ENCODE peak calls at places on chromosomes 2 and 18, in eight cellular contexts. S is HepG2, Y is GM12878, Q is A549, N is K562, T is SK-N-SH, Z is HCT116, G is GM23338. A is an unnamed sample. For H3K4me1, the result is how much of the 10 kb centered on the place peaks cover.

GRCh38 chr18:7084080-7084765 is 33.4 kb downstream of the LAMA1 start:
- DNase-seq in S (no peak), Z (no peak), T (no peak), Q (no peak), G (no peak), N (no peak), Y (peak), A (no peak)

GRCh38 chr2:209734805-209735204 is 36.8 kb upstream of the UNC80 start:
- DNase-seq in N (no peak), Q (no peak), Y (no peak), Z (no peak), G (no peak), T (no peak), S (no peak), A (no peak)

GRCh38 chr2:240936106-240936505 is 30.0 kb downstream of the CROCC2 start:
- DNase-seq in S (no peak), T (no peak), N (no peak), Z (no peak), G (no peak), Q (no peak), Y (no peak), A (no peak)

GRCh38 chr18:23596183-23596582 is 9.9 kb upstream of the NPC1 start:
- DNase-seq in G (no peak), N (no peak), S (no peak), Z (no peak), Q (no peak), T (no peak), Y (no peak), A (no peak)

GRCh38 chr2:4140284-4140962 is 437.0 kb downstream of the DCDC2C start:
- DNase-seq in G (no peak), S (no peak), Q (no peak), N (no peak), Y (no peak), T (no peak), Z (no peak), A (no peak)

GRCh38 chr2:208820289-208820688 is 413.7 kb downstream of the PTH2R start:
- DNase-seq in T (peak), N (no peak), Z (peak), Q (no peak), Y (no peak), S (no peak), G (peak), A (no peak)

GRCh38 chr18:26004827-26005226 is 85.6 kb downstream of the SS18 start:
- DNase-seq in T (no peak), G (no peak), S (no peak), Q (no peak), Z (no peak), N (no peak), Y (no peak), A (no peak)

GRCh38 chr2:150286730-150287362 is 200.6 kb downstream of the RND3 start:
- DNase-seq in S (no peak), T (no peak), Z (no peak), N (no peak), Q (no peak), G (peak), Y (no peak), A (no peak)

GRCh38 chr2:101307950-101308431 is 510 bp downstream of the RNF149 start:
- DNase-seq in T (no peak), G (peak), N (no peak), Q (peak), S (no peak), Z (no peak), Y (no peak), A (no peak)

GRCh38 chr2:39689876-39690275 is 24.2 kb downstream of the TMEM178A start:
- DNase-seq in Q (no peak), Z (no peak), S (no peak), Y (no peak), G (no peak), T (no peak), N (no peak), A (no peak)

GRCh38 chr2:71592181-71592711 is 138.9 kb downstream of the DYSF start:
- DNase-seq in N (no peak), Y (no peak), S (no peak), G (no peak), T (no peak), Q (no peak), Z (no peak), A (no peak)

GRCh38 chr2:69619725-69620124 is 23.8 kb downstream of the AAK1 start:
- DNase-seq in S (no peak), Q (no peak), Y (no peak), Z (no peak), N (no peak), T (no peak), G (no peak), A (no peak)

GRCh38 chr2:120436885-120437603 is 91.1 kb downstream of the INHBB start:
- DNase-seq in Z (peak), G (peak), N (peak), S (peak), Q (peak), T (peak), Y (no peak), A (peak)
- TF ChIP-seq CTCF in Z (peak), G (peak), N (peak), S (peak), Q (peak), T (peak), Y (peak), A (peak)

GRCh38 chr2:239002960-239003932 is 155.4 kb downstream of the TWIST2 start:
- DNase-seq in Y (no peak), S (no peak), N (no peak), Z (no peak), T (no peak), G (no peak), Q (no peak), A (no peak)
- TF ChIP-seq REST in Y (no peak), S (no peak), N (no peak), Z (no peak), T (no peak), G (no peak), Q (no peak), A (no peak)

GRCh38 chr2:85990084-85990483 is 101.3 kb upstream of the ST3GAL5 start:
- DNase-seq in G (no peak), Y (no peak), N (no peak), S (no peak), T (no peak), Q (no peak), Z (no peak), A (no peak)

GRCh38 chr2:85989288-85989865 is 100.6 kb upstream of the ST3GAL5 start:
- DNase-seq in T (no peak), Y (no peak), N (no peak), Q (no peak), G (no peak), S (no peak), Z (no peak), A (no peak)

GRCh38 chr2:85994897-85995647 is 106.3 kb upstream of the ST3GAL5 start:
- DNase-seq in Y (no peak), G (no peak), N (no peak), S (no peak), Q (no peak), T (no peak), Z (no peak), A (no peak)

GRCh38 chr2:85994421-85994777 is 105.6 kb upstream of the ST3GAL5 start:
- DNase-seq in T (no peak), G (no peak), S (no peak), Q (no peak), N (no peak), Y (no peak), Z (no peak), A (no peak)

DNA sequence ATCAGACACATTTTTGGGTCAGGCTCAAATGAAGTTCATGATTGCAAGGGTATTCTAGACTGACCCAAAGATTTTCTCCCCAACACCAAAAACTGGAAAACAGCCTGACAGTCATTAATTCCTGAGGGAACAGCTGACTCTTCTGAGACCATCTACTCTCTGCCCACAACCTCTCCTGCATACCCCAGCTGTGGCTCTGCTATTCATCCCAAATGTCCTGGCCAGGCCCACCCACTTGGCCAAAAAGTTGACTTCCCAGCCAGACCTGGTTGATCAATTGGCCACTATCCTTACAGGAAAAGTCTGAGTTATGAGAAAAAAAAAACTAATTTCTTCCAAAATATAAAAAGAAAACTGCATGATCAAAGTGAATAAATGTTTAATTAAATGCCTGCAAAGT is 103.8 kb upstream of the ST3GAL5 start:
- DNase-seq in S (no peak), G (no peak), Z (no peak), T (no peak), Q (no peak), N (no peak), Y (no peak), A (no peak)
- H3K4me1 ChIP-seq in S (under half), G (under half), Z (under half), T (under half), Q (under half), N (half or more), Y (under half), A (under half)

DNA sequence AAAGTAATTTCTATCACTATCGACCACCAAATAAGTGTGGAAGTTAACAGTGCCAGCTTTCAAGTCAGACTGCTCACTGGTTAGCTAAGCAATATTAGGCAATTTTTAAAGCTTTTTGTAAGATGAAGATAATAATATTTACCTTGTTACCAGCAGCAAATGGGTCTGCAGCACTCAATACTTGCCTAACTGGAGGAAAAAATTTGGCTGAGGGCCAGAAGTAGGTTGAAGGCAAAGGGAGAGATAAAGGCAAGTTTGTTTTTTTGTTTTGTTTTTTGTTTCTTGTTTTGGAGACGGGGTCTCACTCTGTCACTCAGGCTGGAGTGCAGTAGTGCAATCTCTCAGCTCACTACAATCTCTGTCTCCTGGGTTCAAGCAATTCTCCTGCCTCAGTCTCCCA is 675.9 kb downstream of the DPP10 start:
- DNase-seq in Q (no peak), Z (no peak), Y (no peak), T (no peak), G (no peak), N (no peak), S (no peak), A (no peak)
- TF ChIP-seq CTCF in Q (no peak), Z (no peak), Y (no peak), T (no peak), G (no peak), N (no peak), S (no peak), A (no peak)

DNA sequence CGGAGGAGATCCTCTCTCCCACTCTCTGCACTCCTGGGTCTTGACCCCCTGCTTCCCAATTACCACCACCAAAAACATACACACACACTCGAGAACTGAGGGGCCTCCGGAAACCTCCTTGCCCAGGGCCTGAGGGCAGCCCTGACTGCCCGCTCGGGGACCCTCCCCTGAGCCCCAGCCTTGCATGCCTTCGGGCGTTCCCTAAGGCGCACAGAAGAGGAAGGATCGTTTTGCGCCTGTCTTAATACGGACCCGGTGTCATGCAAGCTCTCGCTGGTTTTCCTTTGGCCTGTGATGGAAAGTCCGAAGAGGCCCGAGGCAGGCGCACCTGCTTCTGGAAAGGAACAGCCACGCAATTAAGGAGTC is 19.8 kb downstream of the POU3F3 start:
- DNase-seq in S (no peak), Q (no peak), Z (no peak), G (peak), T (no peak), N (no peak), Y (no peak), A (no peak)
- TF ChIP-seq REST in S (no peak), Q (no peak), Z (no peak), G (no peak), T (no peak), N (no peak), Y (no peak), A (no peak)

DNA sequence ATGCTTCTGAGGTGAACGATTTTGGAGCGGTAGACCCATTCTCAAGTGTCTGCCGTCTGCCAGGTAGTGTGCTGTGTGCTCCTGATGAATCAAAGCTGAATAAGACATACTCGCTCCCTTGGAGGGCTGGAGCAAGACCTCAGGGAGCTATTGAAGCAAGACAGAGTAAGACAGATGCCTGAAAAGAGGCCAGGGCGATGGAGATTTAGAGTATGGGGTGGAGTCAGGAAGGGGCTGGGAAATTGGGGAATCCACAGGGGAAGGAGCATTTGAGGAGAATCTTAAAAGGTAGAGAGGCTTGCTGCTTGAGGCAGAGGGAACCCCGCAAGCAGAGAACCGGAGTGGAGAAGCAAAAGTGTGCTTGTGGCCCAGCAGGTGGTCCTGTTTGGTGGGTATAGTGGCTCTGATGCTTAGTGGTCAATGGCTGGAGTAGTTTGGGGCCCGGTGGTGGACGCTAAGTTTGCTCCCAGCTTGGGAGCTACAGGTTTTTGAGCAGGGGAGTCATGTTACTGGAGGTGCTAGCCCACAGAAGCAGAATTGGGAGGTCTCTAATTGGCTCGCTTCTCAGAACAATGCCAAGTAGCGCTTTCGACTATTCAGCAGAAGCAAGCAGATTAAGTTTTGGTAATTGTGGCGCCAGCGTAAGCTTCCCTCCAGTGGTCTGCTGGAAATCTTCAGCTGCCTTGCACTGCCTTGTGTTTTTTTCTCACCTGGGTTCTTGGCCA is 2.0 kb downstream of the CNNM4 start:
- DNase-seq in Z (no peak), S (no peak), G (peak), Q (no peak), Y (no peak), T (no peak), N (no peak), A (no peak)
- H3K4me1 ChIP-seq in Z (under half), S (half or more), G (under half), Q (under half), Y (under half), T (under half), N (under half), A (under half)

DNA sequence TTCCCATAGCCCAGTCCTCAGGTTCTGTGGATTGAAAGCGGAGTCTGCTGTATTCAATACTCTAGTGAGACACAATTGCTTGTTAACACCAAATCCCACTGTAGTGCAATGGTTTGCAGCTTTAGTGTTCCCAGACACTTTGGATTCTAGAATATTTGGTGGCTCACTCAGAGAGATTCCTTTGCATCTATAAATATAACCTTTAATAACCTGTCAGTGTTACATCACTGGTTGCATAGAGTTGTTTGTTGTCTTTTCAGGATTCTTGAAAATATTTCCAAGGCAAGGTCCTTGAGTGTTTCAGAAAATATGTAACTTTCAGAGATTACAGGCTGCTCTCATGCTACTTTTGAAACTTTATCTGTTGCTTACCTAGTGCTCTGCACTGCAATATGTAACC is 157.5 kb downstream of the ZEB2 start:
- DNase-seq in G (no peak), Z (no peak), S (no peak), Q (no peak), Y (no peak), N (no peak), T (no peak), A (no peak)
- TF ChIP-seq CTCF in G (no peak), Z (no peak), S (no peak), Q (no peak), Y (no peak), N (no peak), T (no peak), A (no peak)

GRCh38 chr2:172985139-172985874 is 90.3 kb upstream of the MAP3K20 start:
- DNase-seq in Z (peak), G (no peak), Q (peak), Y (no peak), S (no peak), N (no peak), T (peak), A (no peak)
- TF ChIP-seq REST in Z (no peak), G (no peak), Q (no peak), Y (no peak), S (no peak), N (no peak), T (no peak), A (no peak)